ENCODE peak calls at places on chromosomes 12 and 14, in eight cellular contexts. J is fibroblast of mammary gland, C is tibial artery, Q is right atrium auricular region, G is Peyer's patch, D is esophagus squamous epithelium, Y is ureter, T is cerebellar cortex. U is an unnamed sample.

GRCh38 chr14:91202234-91202974 is 42.1 kb downstream of the GPR68 start:
- DNase-seq in J (peak; percentile 36), C (peak; percentile 73), Q (peak; percentile 73), G (no peak), D (no peak), Y (no peak), T (no peak), U (peak; percentile 64)

GRCh38 chr12:51846911-51847829 is 1.3 kb downstream of the FIGNL2 start:
- DNase-seq in J (no peak), C (no peak), Q (no peak), G (peak; percentile 72), D (no peak), Y (no peak), T (peak; percentile 60), U (no peak)

GRCh38 chr12:88416155-88416554 is 164.1 kb downstream of the KITLG start:
- DNase-seq in J (no peak), C (no peak), Q (no peak), G (no peak), D (no peak), Y (no peak), T (no peak), U (no peak)

GRCh38 chr12:114935658-114936057 is 251.7 kb upstream of the TBX3 start:
- DNase-seq in J (peak; percentile 28), C (no peak), Q (no peak), G (no peak), D (no peak), Y (no peak), T (no peak), U (no peak)

GRCh38 chr14:49484180-49484579 is 102.0 kb downstream of the RPS29 start:
- DNase-seq in J (no peak), C (no peak), Q (no peak), G (no peak), D (no peak), Y (no peak), T (no peak), U (no peak)

GRCh38 chr12:122336015-122336946 is 70.0 kb upstream of the VPS33A start:
- DNase-seq in J (peak; percentile 49), C (no peak), Q (no peak), G (peak; percentile 67), D (no peak), Y (no peak), T (no peak), U (peak; percentile 38)

GRCh38 chr12:124464062-124464461 is 103.3 kb downstream of the NCOR2 start:
- DNase-seq in J (no peak), C (no peak), Q (no peak), G (no peak), D (no peak), Y (no peak), T (no peak), U (no peak)

GRCh38 chr12:84136862-84137367 is 775.7 kb downstream of the SLC6A15 start:
- DNase-seq in J (peak; percentile 81), C (no peak), Q (no peak), G (no peak), D (no peak), Y (no peak), T (no peak), U (peak; percentile 40)

GRCh38 chr14:98470663-98471062 is 801.3 kb downstream of the BCL11B start:
- DNase-seq in J (no peak), C (no peak), Q (no peak), G (no peak), D (no peak), Y (no peak), T (no peak), U (no peak)